ENCODE peak calls at places on chromosomes 11 and 22, in seven cellular contexts. One of them, this sample, is unnamed.

GRCh38 chr11:126135182-126136176 is 72.8 kb upstream of the CDON start:
- DNase-seq in tibial artery: no peak
- DNase-seq in H9: no peak
- DNase-seq in brain microvascular endothelial cell: no peak
- DNase-seq in fibroblast of pulmonary artery: no peak
- DNase-seq in Panc1: no peak
- DNase-seq in H1: no peak
- DNase-seq in this sample: no peak

GRCh38 chr11:128039140-128040021 is 548.0 kb downstream of the ETS1 start:
- DNase-seq in tibial artery: peak
- DNase-seq in H9: no peak
- DNase-seq in brain microvascular endothelial cell: peak
- DNase-seq in fibroblast of pulmonary artery: peak
- DNase-seq in Panc1: no peak
- DNase-seq in H1: no peak
- DNase-seq in this sample: no peak

GRCh38 chr11:65316311-65316978 is 1.8 kb downstream of the CDC42EP2 start:
- DNase-seq in tibial artery: peak
- DNase-seq in H9: no peak
- DNase-seq in brain microvascular endothelial cell: peak
- DNase-seq in fibroblast of pulmonary artery: peak
- DNase-seq in Panc1: no peak
- DNase-seq in H1: no peak
- DNase-seq in this sample: no peak

GRCh38 chr11:17773674-17774073 is 39.1 kb downstream of the KCNC1 start:
- DNase-seq in tibial artery: no peak
- DNase-seq in H9: no peak
- DNase-seq in brain microvascular endothelial cell: no peak
- DNase-seq in fibroblast of pulmonary artery: no peak
- DNase-seq in Panc1: no peak
- DNase-seq in H1: no peak
- DNase-seq in this sample: no peak

GRCh38 chr22:31337178-31337577 is 9.0 kb downstream of the PATZ1 start:
- DNase-seq in tibial artery: no peak
- DNase-seq in H9: no peak
- DNase-seq in brain microvascular endothelial cell: no peak
- DNase-seq in fibroblast of pulmonary artery: no peak
- DNase-seq in Panc1: no peak
- DNase-seq in H1: no peak
- DNase-seq in this sample: no peak

GRCh38 chr11:73983764-73984543 is 1.3 kb upstream of the UCP2 start:
- DNase-seq in tibial artery: peak
- DNase-seq in H9: no peak
- DNase-seq in brain microvascular endothelial cell: no peak
- DNase-seq in fibroblast of pulmonary artery: no peak
- DNase-seq in Panc1: no peak
- DNase-seq in H1: no peak
- DNase-seq in this sample: no peak

GRCh38 chr22:46537221-46537945 is at the start of gene CELSR1:
- DNase-seq in tibial artery: no peak
- DNase-seq in H9: peak
- DNase-seq in brain microvascular endothelial cell: no peak
- DNase-seq in fibroblast of pulmonary artery: peak
- DNase-seq in Panc1: no peak
- DNase-seq in H1: no peak
- DNase-seq in this sample: peak

GRCh38 chr22:20436309-20437252 is 1.0 kb downstream of the SCARF2 start:
- DNase-seq in tibial artery: no peak
- DNase-seq in H9: peak
- DNase-seq in brain microvascular endothelial cell: no peak
- DNase-seq in fibroblast of pulmonary artery: peak
- DNase-seq in Panc1: no peak
- DNase-seq in H1: no peak
- DNase-seq in this sample: no peak

GRCh38 chr22:40954095-40954494 is 2.9 kb downstream of the RBX1 start:
- DNase-seq in tibial artery: no peak
- DNase-seq in H9: no peak
- DNase-seq in brain microvascular endothelial cell: no peak
- DNase-seq in fibroblast of pulmonary artery: no peak
- DNase-seq in Panc1: no peak
- DNase-seq in H1: no peak
- DNase-seq in this sample: no peak

GRCh38 chr22:49663311-49663711 is 164.4 kb downstream of the BRD1 start:
- DNase-seq in tibial artery: no peak
- DNase-seq in H9: no peak
- DNase-seq in brain microvascular endothelial cell: no peak
- DNase-seq in fibroblast of pulmonary artery: no peak
- DNase-seq in Panc1: no peak
- DNase-seq in H1: no peak
- DNase-seq in this sample: no peak

GRCh38 chr11:93143186-93143585 is 54.6 kb downstream of the SLC36A4 start:
- DNase-seq in tibial artery: no peak
- DNase-seq in H9: no peak
- DNase-seq in brain microvascular endothelial cell: no peak
- DNase-seq in fibroblast of pulmonary artery: peak
- DNase-seq in Panc1: no peak
- DNase-seq in H1: no peak
- DNase-seq in this sample: no peak

GRCh38 chr11:116931206-116931953 is 94.0 kb upstream of the APOA1 start:
- DNase-seq in tibial artery: no peak
- DNase-seq in H9: no peak
- DNase-seq in brain microvascular endothelial cell: no peak
- DNase-seq in fibroblast of pulmonary artery: peak
- DNase-seq in Panc1: no peak
- DNase-seq in H1: no peak
- DNase-seq in this sample: no peak

GRCh38 chr11:102451693-102452460 is 688 bp downstream of the TMEM123 start:
- DNase-seq in tibial artery: peak
- DNase-seq in H9: peak
- DNase-seq in brain microvascular endothelial cell: peak
- DNase-seq in fibroblast of pulmonary artery: peak
- DNase-seq in Panc1: no peak
- DNase-seq in H1: no peak
- DNase-seq in this sample: peak

GRCh38 chr22:36998620-36999351 is 20.5 kb downstream of the TST start:
- DNase-seq in tibial artery: no peak
- DNase-seq in H9: peak
- DNase-seq in brain microvascular endothelial cell: no peak
- DNase-seq in fibroblast of pulmonary artery: no peak
- DNase-seq in Panc1: no peak
- DNase-seq in H1: no peak
- DNase-seq in this sample: no peak

GRCh38 chr11:79201637-79202347 is 239.0 kb downstream of the TENM4 start:
- DNase-seq in tibial artery: no peak
- DNase-seq in H9: no peak
- DNase-seq in brain microvascular endothelial cell: no peak
- DNase-seq in fibroblast of pulmonary artery: no peak
- DNase-seq in Panc1: no peak
- DNase-seq in H1: no peak
- DNase-seq in this sample: no peak

GRCh38 chr22:46052801-46053562 is 76.0 kb upstream of the WNT7B start:
- DNase-seq in tibial artery: peak
- DNase-seq in H9: no peak
- DNase-seq in brain microvascular endothelial cell: no peak
- DNase-seq in fibroblast of pulmonary artery: peak
- DNase-seq in Panc1: no peak
- DNase-seq in H1: no peak
- DNase-seq in this sample: no peak

GRCh38 chr11:110894224-110894623 is 182.0 kb upstream of the ARHGAP20 start:
- DNase-seq in tibial artery: no peak
- DNase-seq in H9: no peak
- DNase-seq in brain microvascular endothelial cell: no peak
- DNase-seq in fibroblast of pulmonary artery: no peak
- DNase-seq in Panc1: no peak
- DNase-seq in H1: no peak
- DNase-seq in this sample: no peak

GRCh38 chr11:42849362-42849761 is 462.4 kb upstream of the API5 start:
- DNase-seq in tibial artery: no peak
- DNase-seq in H9: no peak
- DNase-seq in brain microvascular endothelial cell: no peak
- DNase-seq in fibroblast of pulmonary artery: no peak
- DNase-seq in Panc1: no peak
- DNase-seq in H1: no peak
- DNase-seq in this sample: no peak

GRCh38 chr11:116467809-116468208 is 305.0 kb downstream of the BUD13 start:
- DNase-seq in tibial artery: no peak
- DNase-seq in H9: no peak
- DNase-seq in brain microvascular endothelial cell: no peak
- DNase-seq in fibroblast of pulmonary artery: no peak
- DNase-seq in Panc1: no peak
- DNase-seq in H1: no peak
- DNase-seq in this sample: no peak

GRCh38 chr11:14380947-14381555 is 22.1 kb upstream of the RRAS2 start:
- DNase-seq in tibial artery: peak
- DNase-seq in H9: peak
- DNase-seq in brain microvascular endothelial cell: no peak
- DNase-seq in fibroblast of pulmonary artery: peak
- DNase-seq in Panc1: no peak
- DNase-seq in H1: no peak
- DNase-seq in this sample: peak

GRCh38 chr11:33970984-33971466 is 79.1 kb upstream of the LMO2 start:
- DNase-seq in tibial artery: peak
- DNase-seq in H9: peak
- DNase-seq in brain microvascular endothelial cell: peak
- DNase-seq in fibroblast of pulmonary artery: peak
- DNase-seq in Panc1: peak
- DNase-seq in H1: no peak
- DNase-seq in this sample: peak

GRCh38 chr11:117523680-117524079 is 196.0 kb downstream of the CEP164 start:
- DNase-seq in tibial artery: no peak
- DNase-seq in H9: no peak
- DNase-seq in brain microvascular endothelial cell: peak
- DNase-seq in fibroblast of pulmonary artery: peak
- DNase-seq in Panc1: no peak
- DNase-seq in H1: no peak
- DNase-seq in this sample: no peak

GRCh38 chr11:11170352-11171084 is 182.5 kb downstream of the CSNK2A3 start:
- DNase-seq in tibial artery: no peak
- DNase-seq in H9: no peak
- DNase-seq in brain microvascular endothelial cell: no peak
- DNase-seq in fibroblast of pulmonary artery: no peak
- DNase-seq in Panc1: no peak
- DNase-seq in H1: no peak
- DNase-seq in this sample: no peak

GRCh38 chr11:126891556-126892217 is 108.9 kb downstream of the KIRREL3 start:
- DNase-seq in tibial artery: no peak
- DNase-seq in H9: no peak
- DNase-seq in brain microvascular endothelial cell: no peak
- DNase-seq in fibroblast of pulmonary artery: no peak
- DNase-seq in Panc1: no peak
- DNase-seq in H1: no peak
- DNase-seq in this sample: no peak

GRCh38 chr22:20526628-20527355 is 19.4 kb downstream of the MED15 start:
- DNase-seq in tibial artery: no peak
- DNase-seq in H9: no peak
- DNase-seq in brain microvascular endothelial cell: peak
- DNase-seq in fibroblast of pulmonary artery: peak
- DNase-seq in Panc1: no peak
- DNase-seq in H1: no peak
- DNase-seq in this sample: no peak

GRCh38 chr11:65809496-65809895 is 22.6 kb downstream of the OVOL1 start:
- DNase-seq in tibial artery: no peak
- DNase-seq in H9: no peak
- DNase-seq in brain microvascular endothelial cell: no peak
- DNase-seq in fibroblast of pulmonary artery: no peak
- DNase-seq in Panc1: no peak
- DNase-seq in H1: no peak
- DNase-seq in this sample: no peak

GRCh38 chr11:17508306-17508705 is 31.7 kb upstream of the ABCC8 start:
- DNase-seq in tibial artery: peak
- DNase-seq in H9: no peak
- DNase-seq in brain microvascular endothelial cell: no peak
- DNase-seq in fibroblast of pulmonary artery: no peak
- DNase-seq in Panc1: no peak
- DNase-seq in H1: no peak
- DNase-seq in this sample: no peak

GRCh38 chr11:12270215-12270797 is 107.1 kb upstream of the PARVA start:
- DNase-seq in tibial artery: no peak
- DNase-seq in H9: no peak
- DNase-seq in brain microvascular endothelial cell: no peak
- DNase-seq in fibroblast of pulmonary artery: peak
- DNase-seq in Panc1: no peak
- DNase-seq in H1: no peak
- DNase-seq in this sample: no peak

GRCh38 chr11:105693075-105693474 is 83.2 kb downstream of the GRIA4 start:
- DNase-seq in tibial artery: no peak
- DNase-seq in H9: no peak
- DNase-seq in brain microvascular endothelial cell: no peak
- DNase-seq in fibroblast of pulmonary artery: peak
- DNase-seq in Panc1: no peak
- DNase-seq in H1: no peak
- DNase-seq in this sample: no peak

GRCh38 chr11:100932474-100933100 is 197.0 kb downstream of the PGR start:
- DNase-seq in tibial artery: no peak
- DNase-seq in H9: no peak
- DNase-seq in brain microvascular endothelial cell: no peak
- DNase-seq in fibroblast of pulmonary artery: peak
- DNase-seq in Panc1: no peak
- DNase-seq in H1: no peak
- DNase-seq in this sample: no peak
- TF ChIP-seq CTCF in tibial artery: peak
- TF ChIP-seq CTCF in H9: peak
- TF ChIP-seq CTCF in brain microvascular endothelial cell: peak
- TF ChIP-seq CTCF in fibroblast of pulmonary artery: peak
- TF ChIP-seq CTCF in Panc1: peak
- TF ChIP-seq CTCF in H1: peak
- TF ChIP-seq CTCF in this sample: peak

GRCh38 chr11:71086687-71087258 is 165.6 kb downstream of the SHANK2 start:
- DNase-seq in tibial artery: no peak
- DNase-seq in H9: peak
- DNase-seq in brain microvascular endothelial cell: peak
- DNase-seq in fibroblast of pulmonary artery: peak
- DNase-seq in Panc1: no peak
- DNase-seq in H1: peak
- DNase-seq in this sample: peak
- TF ChIP-seq CTCF in tibial artery: peak
- TF ChIP-seq CTCF in H9: peak
- TF ChIP-seq CTCF in brain microvascular endothelial cell: peak
- TF ChIP-seq CTCF in fibroblast of pulmonary artery: peak
- TF ChIP-seq CTCF in Panc1: peak
- TF ChIP-seq CTCF in H1: peak
- TF ChIP-seq CTCF in this sample: peak

DNA sequence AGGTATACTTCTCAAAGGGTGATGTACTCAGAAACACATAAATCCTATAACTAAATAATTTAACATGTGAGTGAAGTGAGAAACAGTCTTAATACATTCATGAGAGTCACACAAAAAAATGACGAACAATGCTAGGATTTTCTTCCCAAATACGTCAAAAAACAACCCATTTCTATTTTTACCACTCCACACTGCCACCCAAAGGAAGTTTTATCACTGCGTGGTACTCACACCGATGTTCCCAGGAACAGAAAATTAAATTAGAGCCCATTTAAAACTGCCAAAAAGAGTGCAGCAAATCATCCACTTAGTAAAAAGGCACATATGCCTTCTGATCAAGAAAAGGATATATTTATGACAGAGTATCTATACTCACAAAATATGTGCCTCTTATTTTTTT is 710.9 kb upstream of the FAT3 start:
- DNase-seq in tibial artery: no peak
- DNase-seq in H9: no peak
- DNase-seq in brain microvascular endothelial cell: peak
- DNase-seq in fibroblast of pulmonary artery: no peak
- DNase-seq in Panc1: no peak
- DNase-seq in H1: no peak
- DNase-seq in this sample: no peak
- TF ChIP-seq CTCF in tibial artery: no peak
- TF ChIP-seq CTCF in H9: peak
- TF ChIP-seq CTCF in brain microvascular endothelial cell: peak
- TF ChIP-seq CTCF in fibroblast of pulmonary artery: no peak
- TF ChIP-seq CTCF in Panc1: peak
- TF ChIP-seq CTCF in H1: peak
- TF ChIP-seq CTCF in this sample: peak

GRCh38 chr11:114610984-114611944 is 15.7 kb upstream of the NXPE4 start:
- DNase-seq in tibial artery: no peak
- DNase-seq in H9: no peak
- DNase-seq in brain microvascular endothelial cell: no peak
- DNase-seq in fibroblast of pulmonary artery: peak
- DNase-seq in Panc1: no peak
- DNase-seq in H1: no peak
- DNase-seq in this sample: no peak
- TF ChIP-seq CTCF in tibial artery: no peak
- TF ChIP-seq CTCF in H9: peak
- TF ChIP-seq CTCF in brain microvascular endothelial cell: peak
- TF ChIP-seq CTCF in fibroblast of pulmonary artery: peak
- TF ChIP-seq CTCF in Panc1: no peak
- TF ChIP-seq CTCF in H1: peak
- TF ChIP-seq CTCF in this sample: no peak